ENCODE peak calls at places on chromosome 13, in five cellular contexts. Q, W, I, K and J are unnamed samples.
A peak's percentile ranks its signal among the peaks of the same experiment; 100 is the strongest.

GRCh38 chr13:21675095-21676007 is 4.5 kb downstream of the FGF9 start:
- DNase-seq in K (no peak), I (no peak), W (no peak), Q (peak; percentile 57), J (peak; percentile 28)

GRCh38 chr13:45373116-45373606 is 32.2 kb upstream of the TPT1 start:
- DNase-seq in Q (no peak), W (no peak), I (no peak), K (no peak), J (no peak)

GRCh38 chr13:80215368-80215767 is 125.6 kb downstream of the SPRY2 start:
- DNase-seq in K (no peak), I (no peak), Q (no peak), W (peak; percentile 35), J (no peak)

GRCh38 chr13:76148926-76149325 is 512.8 kb downstream of the LMO7 start:
- DNase-seq in K (no peak), W (no peak), Q (no peak), I (no peak), J (no peak)

GRCh38 chr13:34127523-34127922 is 309.6 kb downstream of the RFC3 start:
- DNase-seq in I (no peak), K (no peak), Q (no peak), W (no peak), J (no peak)

GRCh38 chr13:98173431-98173921 is 3.6 kb downstream of the RNF113B start:
- DNase-seq in K (no peak), I (no peak), W (peak; percentile 46), Q (no peak), J (no peak)

GRCh38 chr13:38577048-38577447 is 109.8 kb upstream of the FREM2 start:
- DNase-seq in I (no peak), K (no peak), Q (no peak), W (no peak), J (no peak)

GRCh38 chr13:92460479-92460878 is 766.1 kb upstream of the GPC6 start:
- DNase-seq in K (no peak), W (no peak), Q (no peak), I (no peak), J (no peak)

GRCh38 chr13:44765076-44765475 is 188.9 kb upstream of the TSC22D1 start:
- DNase-seq in W (no peak), Q (no peak), K (no peak), I (no peak), J (no peak)

GRCh38 chr13:90485441-90485840 is 862.0 kb upstream of the MIR17HG start:
- DNase-seq in I (no peak), W (peak; percentile 26), K (no peak), Q (no peak), J (no peak)